ENCODE peak calls at places on chromosomes 12 and 14, in seven cellular contexts. One of them, this sample, is unnamed.

GRCh38 chr12:80692114-80692513 is 15.3 kb upstream of the MYF6 start:
- DNase-seq in HL-60: no peak
- DNase-seq in IMR-90: no peak
- DNase-seq in stimulated activated naive CD8-positive, alpha-beta T cell treated with anti-CD3 and anti-CD28 coated beads, Interleukin-15, Interleukin-2, amounts not matched to agents 100 U/mL and 50 U/mL, for 24 hours: no peak
- DNase-seq in adipocyte: no peak
- DNase-seq in NCI-H2081: no peak
- DNase-seq in GM12891: no peak
- DNase-seq in this sample: no peak

GRCh38 chr12:102197789-102198188 is at the start of gene PMCH:
- DNase-seq in HL-60: no peak
- DNase-seq in IMR-90: peak
- DNase-seq in stimulated activated naive CD8-positive, alpha-beta T cell treated with anti-CD3 and anti-CD28 coated beads, Interleukin-15, Interleukin-2, amounts not matched to agents 100 U/mL and 50 U/mL, for 24 hours: no peak
- DNase-seq in adipocyte: peak
- DNase-seq in NCI-H2081: no peak
- DNase-seq in GM12891: peak
- DNase-seq in this sample: no peak

GRCh38 chr12:2052861-2053674 is at the start of gene CACNA1C:
- DNase-seq in HL-60: peak
- DNase-seq in IMR-90: peak
- DNase-seq in stimulated activated naive CD8-positive, alpha-beta T cell treated with anti-CD3 and anti-CD28 coated beads, Interleukin-15, Interleukin-2, amounts not matched to agents 100 U/mL and 50 U/mL, for 24 hours: peak
- DNase-seq in adipocyte: peak
- DNase-seq in NCI-H2081: peak
- DNase-seq in GM12891: peak
- DNase-seq in this sample: peak

GRCh38 chr12:27151479-27151878 is 69.1 kb upstream of the C12orf71 start:
- DNase-seq in HL-60: peak
- DNase-seq in IMR-90: no peak
- DNase-seq in stimulated activated naive CD8-positive, alpha-beta T cell treated with anti-CD3 and anti-CD28 coated beads, Interleukin-15, Interleukin-2, amounts not matched to agents 100 U/mL and 50 U/mL, for 24 hours: no peak
- DNase-seq in adipocyte: no peak
- DNase-seq in NCI-H2081: no peak
- DNase-seq in GM12891: no peak
- DNase-seq in this sample: no peak

GRCh38 chr14:30610719-30611388 is 11.3 kb upstream of the SCFD1 start:
- DNase-seq in HL-60: peak
- DNase-seq in IMR-90: peak
- DNase-seq in stimulated activated naive CD8-positive, alpha-beta T cell treated with anti-CD3 and anti-CD28 coated beads, Interleukin-15, Interleukin-2, amounts not matched to agents 100 U/mL and 50 U/mL, for 24 hours: no peak
- DNase-seq in adipocyte: peak
- DNase-seq in NCI-H2081: peak
- DNase-seq in GM12891: no peak
- DNase-seq in this sample: peak

GRCh38 chr12:18320036-18320617 is 58.8 kb downstream of the PIK3C2G start:
- DNase-seq in HL-60: peak
- DNase-seq in IMR-90: peak
- DNase-seq in stimulated activated naive CD8-positive, alpha-beta T cell treated with anti-CD3 and anti-CD28 coated beads, Interleukin-15, Interleukin-2, amounts not matched to agents 100 U/mL and 50 U/mL, for 24 hours: no peak
- DNase-seq in adipocyte: peak
- DNase-seq in NCI-H2081: peak
- DNase-seq in GM12891: no peak
- DNase-seq in this sample: no peak

GRCh38 chr12:121388421-121388981 is 11.4 kb upstream of the RNF34 start:
- DNase-seq in HL-60: peak
- DNase-seq in IMR-90: peak
- DNase-seq in stimulated activated naive CD8-positive, alpha-beta T cell treated with anti-CD3 and anti-CD28 coated beads, Interleukin-15, Interleukin-2, amounts not matched to agents 100 U/mL and 50 U/mL, for 24 hours: no peak
- DNase-seq in adipocyte: peak
- DNase-seq in NCI-H2081: no peak
- DNase-seq in GM12891: no peak
- DNase-seq in this sample: no peak

GRCh38 chr12:3600039-3600720 is 109.2 kb downstream of the PRMT8 start:
- DNase-seq in HL-60: no peak
- DNase-seq in IMR-90: no peak
- DNase-seq in stimulated activated naive CD8-positive, alpha-beta T cell treated with anti-CD3 and anti-CD28 coated beads, Interleukin-15, Interleukin-2, amounts not matched to agents 100 U/mL and 50 U/mL, for 24 hours: no peak
- DNase-seq in adipocyte: no peak
- DNase-seq in NCI-H2081: no peak
- DNase-seq in GM12891: no peak
- DNase-seq in this sample: no peak

GRCh38 chr14:92160619-92161018 is 38.9 kb downstream of the CPSF2 start:
- DNase-seq in HL-60: peak
- DNase-seq in IMR-90: peak
- DNase-seq in stimulated activated naive CD8-positive, alpha-beta T cell treated with anti-CD3 and anti-CD28 coated beads, Interleukin-15, Interleukin-2, amounts not matched to agents 100 U/mL and 50 U/mL, for 24 hours: no peak
- DNase-seq in adipocyte: peak
- DNase-seq in NCI-H2081: no peak
- DNase-seq in GM12891: no peak
- DNase-seq in this sample: no peak

GRCh38 chr14:104133496-104133895 is 4.9 kb upstream of the KIF26A start:
- DNase-seq in HL-60: no peak
- DNase-seq in IMR-90: no peak
- DNase-seq in stimulated activated naive CD8-positive, alpha-beta T cell treated with anti-CD3 and anti-CD28 coated beads, Interleukin-15, Interleukin-2, amounts not matched to agents 100 U/mL and 50 U/mL, for 24 hours: no peak
- DNase-seq in adipocyte: no peak
- DNase-seq in NCI-H2081: no peak
- DNase-seq in GM12891: no peak
- DNase-seq in this sample: no peak

GRCh38 chr14:35114036-35114435 is 7.8 kb downstream of the PPP2R3C start:
- DNase-seq in HL-60: no peak
- DNase-seq in IMR-90: peak
- DNase-seq in stimulated activated naive CD8-positive, alpha-beta T cell treated with anti-CD3 and anti-CD28 coated beads, Interleukin-15, Interleukin-2, amounts not matched to agents 100 U/mL and 50 U/mL, for 24 hours: no peak
- DNase-seq in adipocyte: peak
- DNase-seq in NCI-H2081: no peak
- DNase-seq in GM12891: no peak
- DNase-seq in this sample: no peak

GRCh38 chr12:26760657-26761293 is 72.2 kb downstream of the ITPR2 start:
- DNase-seq in HL-60: no peak
- DNase-seq in IMR-90: no peak
- DNase-seq in stimulated activated naive CD8-positive, alpha-beta T cell treated with anti-CD3 and anti-CD28 coated beads, Interleukin-15, Interleukin-2, amounts not matched to agents 100 U/mL and 50 U/mL, for 24 hours: no peak
- DNase-seq in adipocyte: no peak
- DNase-seq in NCI-H2081: no peak
- DNase-seq in GM12891: no peak
- DNase-seq in this sample: no peak

GRCh38 chr14:105050551-105050897 is 14.7 kb downstream of the GPR132 start:
- DNase-seq in HL-60: no peak
- DNase-seq in IMR-90: peak
- DNase-seq in stimulated activated naive CD8-positive, alpha-beta T cell treated with anti-CD3 and anti-CD28 coated beads, Interleukin-15, Interleukin-2, amounts not matched to agents 100 U/mL and 50 U/mL, for 24 hours: no peak
- DNase-seq in adipocyte: no peak
- DNase-seq in NCI-H2081: peak
- DNase-seq in GM12891: peak
- DNase-seq in this sample: peak

GRCh38 chr14:49754570-49755097 is 13.3 kb upstream of the KLHDC2 start:
- DNase-seq in HL-60: no peak
- DNase-seq in IMR-90: peak
- DNase-seq in stimulated activated naive CD8-positive, alpha-beta T cell treated with anti-CD3 and anti-CD28 coated beads, Interleukin-15, Interleukin-2, amounts not matched to agents 100 U/mL and 50 U/mL, for 24 hours: no peak
- DNase-seq in adipocyte: no peak
- DNase-seq in NCI-H2081: no peak
- DNase-seq in GM12891: no peak
- DNase-seq in this sample: no peak

GRCh38 chr14:77208266-77208978 is 26.8 kb downstream of the TMEM63C start:
- DNase-seq in HL-60: peak
- DNase-seq in IMR-90: peak
- DNase-seq in stimulated activated naive CD8-positive, alpha-beta T cell treated with anti-CD3 and anti-CD28 coated beads, Interleukin-15, Interleukin-2, amounts not matched to agents 100 U/mL and 50 U/mL, for 24 hours: peak
- DNase-seq in adipocyte: peak
- DNase-seq in NCI-H2081: peak
- DNase-seq in GM12891: peak
- DNase-seq in this sample: peak